ENCODE peak calls at places on chromosomes 3 and 15, in nine cellular contexts. U is uterus, E is left lung, L is fibroblast of lung, H is astrocyte, O is body of pancreas, I is neural progenitor cell, J is fibroblast of the aortic adventitia, G is GM23338. W is an unnamed sample.

GRCh38 chr3:120498947-120499346 is 48.2 kb upstream of the FSTL1 start:
- DNase-seq in U (peak), E (no peak), L (peak), H (peak), O (no peak), I (peak), J (peak), G (peak), W (peak)

GRCh38 chr15:27820232-27820631 is 278.9 kb downstream of the OCA2 start:
- DNase-seq in U (no peak), E (no peak), L (peak), H (peak), O (no peak), I (no peak), J (no peak), G (no peak), W (no peak)

GRCh38 chr3:5057857-5058324 is 64.2 kb upstream of the ARL8B start:
- DNase-seq in U (peak), E (peak), L (peak), H (peak), O (peak), I (peak), J (peak), G (peak), W (peak)

GRCh38 chr15:70559223-70559823 is 204.0 kb downstream of the UACA start:
- DNase-seq in U (no peak), E (peak), L (peak), H (peak), O (peak), I (no peak), J (peak), G (no peak), W (peak)

GRCh38 chr3:195905970-195906864 is 2.1 kb downstream of the TNK2 start:
- DNase-seq in U (no peak), E (no peak), L (peak), H (peak), O (peak), I (no peak), J (no peak), G (no peak), W (peak)

GRCh38 chr15:89307791-89308190 is 26.8 kb downstream of the POLG start:
- DNase-seq in U (no peak), E (no peak), L (no peak), H (peak), O (no peak), I (no peak), J (peak), G (no peak), W (peak)

GRCh38 chr3:133821767-133822638 is 16.4 kb downstream of the SRPRB start:
- DNase-seq in U (peak), E (no peak), L (peak), H (peak), O (peak), I (peak), J (peak), G (peak), W (peak)

GRCh38 chr3:65581313-65581712 is 457.4 kb downstream of the MAGI1 start:
- DNase-seq in U (no peak), E (no peak), L (no peak), H (no peak), O (no peak), I (no peak), J (no peak), G (no peak), W (no peak)

GRCh38 chr15:98785796-98786581 is 137.7 kb downstream of the IGF1R start:
- DNase-seq in U (no peak), E (no peak), L (no peak), H (no peak), O (peak), I (peak), J (no peak), G (peak), W (no peak)

GRCh38 chr15:89903015-89903857 is 9.4 kb upstream of the AP3S2 start:
- DNase-seq in U (no peak), E (no peak), L (no peak), H (no peak), O (no peak), I (no peak), J (no peak), G (no peak), W (no peak)

GRCh38 chr3:36893137-36893557 is 51.7 kb downstream of the TRANK1 start:
- DNase-seq in U (no peak), E (peak), L (peak), H (peak), O (no peak), I (no peak), J (peak), G (peak), W (peak)

GRCh38 chr3:1072040-1072439 is 20.8 kb upstream of the CNTN6 start:
- DNase-seq in U (no peak), E (no peak), L (no peak), H (no peak), O (no peak), I (no peak), J (no peak), G (no peak), W (no peak)

GRCh38 chr15:48040166-48040817 is 80.5 kb upstream of the SLC24A5 start:
- DNase-seq in U (no peak), E (no peak), L (peak), H (peak), O (no peak), I (peak), J (no peak), G (no peak), W (peak)

GRCh38 chr3:143063018-143063417 is 56.6 kb upstream of the CHST2 start:
- DNase-seq in U (no peak), E (no peak), L (peak), H (no peak), O (no peak), I (no peak), J (no peak), G (no peak), W (peak)

GRCh38 chr3:58963928-58964497 is 85.8 kb downstream of the CFAP20DC start:
- DNase-seq in U (no peak), E (no peak), L (peak), H (no peak), O (peak), I (no peak), J (peak), G (no peak), W (no peak)

GRCh38 chr3:77147836-77148578 is 108.1 kb downstream of the ROBO2 start:
- DNase-seq in U (no peak), E (no peak), L (peak), H (peak), O (no peak), I (no peak), J (no peak), G (peak), W (no peak)

GRCh38 chr15:41970456-41970855 is 1.9 kb downstream of the EHD4 start:
- DNase-seq in U (no peak), E (no peak), L (no peak), H (no peak), O (no peak), I (no peak), J (no peak), G (no peak), W (no peak)

GRCh38 chr3:30858894-30859389 is 35.5 kb downstream of the GADL1 start:
- DNase-seq in U (no peak), E (no peak), L (no peak), H (no peak), O (no peak), I (no peak), J (no peak), G (no peak), W (no peak)

GRCh38 chr3:52490938-52491526 is 4.1 kb upstream of the STAB1 start:
- DNase-seq in U (no peak), E (no peak), L (no peak), H (peak), O (no peak), I (no peak), J (no peak), G (no peak), W (no peak)

GRCh38 chr15:64149424-64150235 is 1.9 kb upstream of the SNX22 start:
- DNase-seq in U (no peak), E (no peak), L (no peak), H (no peak), O (no peak), I (no peak), J (no peak), G (peak), W (no peak)

GRCh38 chr15:77714023-77714422 is 81.3 kb upstream of the LINGO1 start:
- DNase-seq in U (no peak), E (no peak), L (no peak), H (no peak), O (no peak), I (no peak), J (no peak), G (no peak), W (no peak)

GRCh38 chr15:77713281-77713680 is 80.6 kb upstream of the LINGO1 start:
- DNase-seq in U (no peak), E (no peak), L (no peak), H (no peak), O (no peak), I (no peak), J (no peak), G (no peak), W (no peak)

GRCh38 chr15:77714555-77714954 is 81.8 kb upstream of the LINGO1 start:
- DNase-seq in U (no peak), E (no peak), L (no peak), H (no peak), O (no peak), I (no peak), J (no peak), G (no peak), W (no peak)

GRCh38 chr15:77710637-77711036 is 77.9 kb upstream of the LINGO1 start:
- DNase-seq in U (no peak), E (no peak), L (no peak), H (no peak), O (no peak), I (no peak), J (no peak), G (no peak), W (no peak)

GRCh38 chr15:77712438-77712837 is 79.7 kb upstream of the LINGO1 start:
- DNase-seq in U (no peak), E (no peak), L (no peak), H (no peak), O (no peak), I (no peak), J (no peak), G (peak), W (no peak)
- TF ChIP-seq CTCF in U (no peak), E (no peak), L (no peak), H (no peak), O (no peak), I (no peak), J (no peak), G (no peak), W (no peak)

GRCh38 chr3:2098398-2099027 is at the start of gene CNTN4:
- DNase-seq in U (peak), E (peak), L (no peak), H (no peak), O (peak), I (peak), J (no peak), G (peak), W (peak)
- H3K4me3 ChIP-seq in U (peak), E (peak), L (no peak), H (peak), O (peak), I (peak), J (no peak), G (peak), W (peak)

GRCh38 chr15:91603681-91604080 is 249.8 kb upstream of the SLCO3A1 start:
- DNase-seq in U (no peak), E (no peak), L (no peak), H (peak), O (no peak), I (no peak), J (peak), G (no peak), W (no peak)
- TF ChIP-seq CTCF in U (no peak), E (no peak), L (no peak), H (no peak), O (no peak), I (no peak), J (no peak), G (no peak), W (no peak)

DNA sequence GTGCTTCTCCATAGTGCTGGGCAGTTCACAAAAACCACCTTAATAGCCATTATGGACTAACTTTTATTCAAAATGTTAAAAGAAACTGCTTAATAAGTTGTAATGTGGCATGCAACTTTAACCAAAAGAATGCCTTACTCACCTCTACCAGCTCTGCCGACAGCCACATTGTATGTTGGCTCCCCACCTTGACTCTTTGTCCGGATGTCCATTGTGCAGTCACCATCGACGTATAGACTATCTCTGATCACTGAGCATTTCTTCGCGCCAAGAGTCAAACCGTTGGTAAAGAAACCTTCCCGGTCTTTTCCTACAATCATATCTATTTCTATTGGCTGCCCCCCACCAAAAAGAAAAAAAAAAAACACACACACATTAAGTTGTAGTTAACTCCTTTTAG is 2.5 kb downstream of the PFN2 start:
- DNase-seq in U (no peak), E (no peak), L (peak), H (peak), O (no peak), I (peak), J (peak), G (peak), W (no peak)
- H3K4me3 ChIP-seq in U (no peak), E (no peak), L (peak), H (peak), O (no peak), I (peak), J (peak), G (peak), W (peak)

GRCh38 chr3:46102059-46102779 is 74.9 kb upstream of the XCR1 start:
- DNase-seq in U (no peak), E (no peak), L (no peak), H (no peak), O (no peak), I (no peak), J (no peak), G (no peak), W (no peak)
- TF ChIP-seq CTCF in U (no peak), E (no peak), L (no peak), H (no peak), O (no peak), I (no peak), J (no peak), G (no peak), W (peak)

DNA sequence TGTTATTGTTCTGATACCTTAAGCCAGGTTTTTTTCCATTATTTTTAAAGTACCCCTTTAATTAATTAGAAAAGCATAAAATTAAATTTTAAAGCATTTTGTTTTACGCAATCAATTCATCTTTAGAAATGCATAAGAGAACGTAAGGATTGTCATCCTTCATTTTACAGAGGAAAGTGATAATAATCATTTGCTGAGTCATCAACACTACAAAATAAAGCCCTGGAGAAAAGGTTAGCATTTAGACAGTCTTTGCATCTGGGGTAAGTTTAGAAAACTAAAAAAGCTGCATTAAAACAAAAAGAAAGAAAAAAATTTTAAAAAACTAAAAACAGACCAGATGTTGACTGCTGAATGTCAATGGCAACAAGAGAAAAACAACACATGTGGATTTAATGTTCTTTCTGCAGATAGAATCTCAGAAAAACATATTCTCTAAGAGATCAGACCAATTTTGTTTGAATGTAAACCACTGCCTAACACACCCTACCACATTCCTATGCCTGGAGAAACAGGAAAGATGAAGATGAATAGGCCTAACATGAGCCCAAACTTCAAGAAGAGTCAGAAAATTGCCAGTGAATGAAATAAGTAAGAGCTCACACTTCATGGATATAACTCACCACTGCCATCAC is 59.9 kb downstream of the SUCNR1 start:
- DNase-seq in U (no peak), E (no peak), L (no peak), H (no peak), O (no peak), I (no peak), J (peak), G (no peak), W (peak)
- H3K4me3 ChIP-seq in U (no peak), E (no peak), L (no peak), H (no peak), O (no peak), I (no peak), J (no peak), G (no peak), W (no peak)

GRCh38 chr3:16390581-16390980 is 122.9 kb downstream of the RFTN1 start:
- DNase-seq in U (no peak), E (no peak), L (no peak), H (no peak), O (no peak), I (no peak), J (no peak), G (no peak), W (peak)
- TF ChIP-seq CTCF in U (no peak), E (no peak), L (no peak), H (no peak), O (no peak), I (no peak), J (no peak), G (no peak), W (no peak)

GRCh38 chr3:128487813-128488635 is 5.0 kb downstream of the GATA2 start:
- DNase-seq in U (peak), E (peak), L (peak), H (peak), O (peak), I (peak), J (peak), G (peak), W (peak)
- H3K4me3 ChIP-seq in U (peak), E (peak), L (peak), H (peak), O (peak), I (peak), J (peak), G (peak), W (peak)